ENCODE peak calls at places on chromosomes 5 and 9, in eight cellular contexts. Z is AG08396; J is sciatic nerve; N is GM04504; A is HAP-1; F is natural killer cell; S is fibroblast of pulmonary artery; I is CD8-positive, alpha-beta memory T cell. C is an unnamed sample.

GRCh38 chr5:79025054-79025465 is 40.0 kb upstream of the ARSB start:
- DNase-seq in Z (peak; percentile 65), J (peak; percentile 84), N (peak; percentile 32), A (peak; percentile 84), F (peak; percentile 32), S (peak; percentile 80), I (peak; percentile 30), C (no peak)

GRCh38 chr5:16461782-16462181 is 3.8 kb downstream of the ZNF622 start:
- DNase-seq in Z (peak; percentile 63), J (no peak), N (peak; percentile 77), A (no peak), F (no peak), S (peak; percentile 82), I (no peak), C (peak; percentile 75)

GRCh38 chr5:998975-999501 is 9.6 kb upstream of the NKD2 start:
- DNase-seq in Z (no peak), J (peak; percentile 46), N (no peak), A (peak; percentile 6), F (no peak), S (no peak), I (no peak), C (no peak)

GRCh38 chr9:91547076-91547475 is 123.4 kb upstream of the NFIL3 start:
- DNase-seq in Z (no peak), J (no peak), N (no peak), A (no peak), F (no peak), S (no peak), I (no peak), C (no peak)

GRCh38 chr5:80041536-80041935 is 6.4 kb downstream of the THBS4 start:
- DNase-seq in Z (no peak), J (no peak), N (no peak), A (no peak), F (no peak), S (no peak), I (no peak), C (no peak)

GRCh38 chr9:109466623-109467590 is 31.2 kb downstream of the PTPN3 start:
- DNase-seq in Z (no peak), J (no peak), N (no peak), A (no peak), F (no peak), S (peak; percentile 46), I (no peak), C (no peak)

GRCh38 chr5:1510631-1511030 is 13.1 kb downstream of the LPCAT1 start:
- DNase-seq in Z (no peak), J (peak; percentile 49), N (no peak), A (peak; percentile 6), F (peak; percentile 12), S (no peak), I (no peak), C (no peak)

GRCh38 chr5:52776116-52776515 is 11.6 kb upstream of the ITGA1 start:
- DNase-seq in Z (no peak), J (no peak), N (no peak), A (no peak), F (peak; percentile 50), S (no peak), I (peak; percentile 69), C (no peak)

GRCh38 chr5:38601843-38602424 is 45.5 kb upstream of the LIFR start:
- DNase-seq in Z (no peak), J (no peak), N (no peak), A (no peak), F (no peak), S (peak; percentile 36), I (no peak), C (no peak)

GRCh38 chr5:112396430-112396829 is 22.6 kb downstream of the EPB41L4A start:
- DNase-seq in Z (no peak), J (no peak), N (no peak), A (no peak), F (no peak), S (no peak), I (no peak), C (no peak)

GRCh38 chr5:159359408-159359807 is 29.1 kb upstream of the IL12B start:
- DNase-seq in Z (no peak), J (no peak), N (no peak), A (no peak), F (no peak), S (no peak), I (no peak), C (no peak)

GRCh38 chr9:123355761-123356520 is at the start of gene CRB2:
- DNase-seq in Z (no peak), J (no peak), N (no peak), A (peak; percentile 62), F (no peak), S (no peak), I (no peak), C (no peak)

GRCh38 chr9:93651521-93651950 is 75.2 kb downstream of the PHF2 start:
- DNase-seq in Z (no peak), J (peak; percentile 30), N (no peak), A (no peak), F (no peak), S (no peak), I (no peak), C (no peak)

GRCh38 chr5:176133877-176134276 is 104.3 kb upstream of the SIMC1 start:
- DNase-seq in Z (no peak), J (no peak), N (no peak), A (no peak), F (no peak), S (no peak), I (no peak), C (no peak)

GRCh38 chr9:94719878-94720277 is 6.6 kb upstream of the AOPEP start:
- DNase-seq in Z (no peak), J (no peak), N (no peak), A (peak; percentile 44), F (no peak), S (no peak), I (no peak), C (no peak)

GRCh38 chr9:128231638-128232568 is 28.7 kb downstream of the DNM1 start:
- DNase-seq in Z (no peak), J (no peak), N (no peak), A (no peak), F (no peak), S (no peak), I (no peak), C (no peak)

GRCh38 chr5:56791396-56791795 is 24.0 kb upstream of the MAP3K1 start:
- DNase-seq in Z (no peak), J (no peak), N (no peak), A (no peak), F (no peak), S (no peak), I (no peak), C (no peak)

GRCh38 chr9:124281934-124282351 is 24.2 kb downstream of the NEK6 start:
- DNase-seq in Z (no peak), J (no peak), N (no peak), A (no peak), F (no peak), S (no peak), I (no peak), C (no peak)